ENCODE peak calls at places on chromosomes 12 and 14, in six cellular contexts. F, H, Y, T, D and U are unnamed samples.

GRCh38 chr14:51087024-51087423 is 7.9 kb downstream of the TRIM9 start:
- DNase-seq in F (peak; percentile 41), Y (no peak), H (no peak), T (peak; percentile 34), D (no peak), U (peak; percentile 29)

GRCh38 chr12:117472983-117473382 is 111.6 kb upstream of the NOS1 start:
- DNase-seq in Y (peak; percentile 9), F (peak; percentile 48), H (peak; percentile 16), T (peak; percentile 45), D (no peak), U (no peak)

GRCh38 chr12:58529114-58529665 is 391.1 kb downstream of the LRIG3 start:
- DNase-seq in H (peak; percentile 74), T (no peak), Y (no peak), F (no peak), D (no peak), U (no peak)

GRCh38 chr14:68882235-68882634 is 89.4 kb upstream of the ZFP36L1 start:
- DNase-seq in T (no peak), F (no peak), H (no peak), Y (no peak), D (no peak), U (no peak)

GRCh38 chr14:51609251-51609986 is 42.3 kb upstream of the FRMD6 start:
- DNase-seq in T (no peak), H (peak; percentile 21), F (no peak), D (no peak), Y (no peak), U (no peak)

GRCh38 chr12:31797230-31797872 is 68.5 kb upstream of the AMN1 start:
- DNase-seq in H (no peak), T (no peak), D (no peak), F (no peak), Y (no peak), U (no peak)

GRCh38 chr12:65943388-65944137 is 119.3 kb downstream of the HMGA2 start:
- DNase-seq in H (no peak), Y (no peak), T (no peak), D (no peak), F (no peak), U (no peak)

GRCh38 chr12:3178671-3179413 is 101.7 kb downstream of the TSPAN9 start:
- DNase-seq in F (no peak), Y (no peak), D (no peak), T (no peak), H (no peak), U (no peak)

GRCh38 chr12:121803861-121804416 is at the start of gene SETD1B:
- DNase-seq in Y (no peak), T (peak; percentile 33), H (peak; percentile 33), D (no peak), F (no peak), U (peak; percentile 91)

GRCh38 chr14:36524874-36525745 is 5.1 kb upstream of the NKX2-1 start:
- DNase-seq in F (peak; percentile 70), D (no peak), H (no peak), Y (peak; percentile 74), T (peak; percentile 49), U (peak; percentile 13)

GRCh38 chr14:49961270-49962222 is 68.7 kb downstream of the ARF6 start:
- DNase-seq in T (no peak), Y (no peak), H (no peak), F (no peak), D (no peak), U (no peak)

GRCh38 chr12:110600254-110600653 is 13.7 kb upstream of the TCTN1 start:
- DNase-seq in D (no peak), F (peak; percentile 56), T (no peak), H (peak; percentile 59), Y (peak; percentile 70), U (peak; percentile 87)

GRCh38 chr14:85590784-85591183 is 60.8 kb downstream of the FLRT2 start:
- DNase-seq in Y (peak; percentile 16), H (no peak), F (no peak), T (no peak), D (no peak), U (no peak)

GRCh38 chr12:56593909-56594621 is 36.1 kb downstream of the BAZ2A start:
- DNase-seq in Y (peak; percentile 35), D (no peak), T (peak; percentile 63), F (peak; percentile 78), H (peak; percentile 75), U (peak; percentile 80)

GRCh38 chr12:110281549-110282342 is 699 bp downstream of the ATP2A2 start:
- DNase-seq in F (peak; percentile 54), D (no peak), T (no peak), H (peak; percentile 62), Y (no peak), U (peak; percentile 87)

GRCh38 chr12:108568653-108569154 is 6.3 kb downstream of the ISCU start:
- DNase-seq in H (no peak), T (no peak), F (no peak), D (peak; percentile 99), Y (no peak), U (no peak)

GRCh38 chr12:47797432-47797831 is 22.3 kb downstream of the HDAC7 start:
- DNase-seq in H (no peak), D (no peak), F (no peak), Y (no peak), T (no peak), U (peak; percentile 57)

DNA sequence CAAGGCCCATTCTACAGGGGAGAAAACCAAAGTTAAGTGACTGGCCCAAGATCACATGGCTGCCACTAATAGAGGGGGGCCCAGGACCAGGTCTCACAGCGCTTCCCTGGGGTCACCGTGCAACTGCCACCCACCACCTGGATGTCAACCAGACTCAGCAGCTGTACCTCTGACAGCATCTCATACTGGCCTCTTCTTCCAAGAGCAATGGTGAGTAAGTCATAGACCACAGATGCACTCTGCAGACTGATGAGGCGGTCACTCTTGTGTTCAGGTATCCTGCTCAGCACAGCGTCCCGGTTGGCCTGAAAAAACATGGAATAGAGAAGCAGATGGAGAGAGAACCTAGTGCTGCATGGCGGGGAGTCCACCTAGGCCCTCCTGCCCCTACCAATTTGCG is 139.9 kb downstream of the TTC7B start:
- DNase-seq in Y (no peak), D (no peak), F (no peak), T (no peak), H (no peak), U (no peak)
- TF ChIP-seq MAX in Y (no peak), D (no peak), F (no peak), T (no peak), H (no peak), U (no peak)

GRCh38 chr14:97061198-97061597 is 264.0 kb downstream of the VRK1 start:
- DNase-seq in D (no peak), H (no peak), T (no peak), Y (no peak), F (no peak), U (no peak)
- TF ChIP-seq MYC in D (no peak), H (no peak), T (no peak), Y (no peak), F (no peak), U (no peak)

GRCh38 chr12:79549531-79550271 is 141.1 kb downstream of the PAWR start:
- DNase-seq in F (no peak), Y (peak; percentile 96), T (no peak), D (no peak), H (peak; percentile 76), U (no peak)
- TF ChIP-seq MAX in F (no peak), Y (peak; percentile 59), T (no peak), D (no peak), H (no peak), U (no peak)

DNA sequence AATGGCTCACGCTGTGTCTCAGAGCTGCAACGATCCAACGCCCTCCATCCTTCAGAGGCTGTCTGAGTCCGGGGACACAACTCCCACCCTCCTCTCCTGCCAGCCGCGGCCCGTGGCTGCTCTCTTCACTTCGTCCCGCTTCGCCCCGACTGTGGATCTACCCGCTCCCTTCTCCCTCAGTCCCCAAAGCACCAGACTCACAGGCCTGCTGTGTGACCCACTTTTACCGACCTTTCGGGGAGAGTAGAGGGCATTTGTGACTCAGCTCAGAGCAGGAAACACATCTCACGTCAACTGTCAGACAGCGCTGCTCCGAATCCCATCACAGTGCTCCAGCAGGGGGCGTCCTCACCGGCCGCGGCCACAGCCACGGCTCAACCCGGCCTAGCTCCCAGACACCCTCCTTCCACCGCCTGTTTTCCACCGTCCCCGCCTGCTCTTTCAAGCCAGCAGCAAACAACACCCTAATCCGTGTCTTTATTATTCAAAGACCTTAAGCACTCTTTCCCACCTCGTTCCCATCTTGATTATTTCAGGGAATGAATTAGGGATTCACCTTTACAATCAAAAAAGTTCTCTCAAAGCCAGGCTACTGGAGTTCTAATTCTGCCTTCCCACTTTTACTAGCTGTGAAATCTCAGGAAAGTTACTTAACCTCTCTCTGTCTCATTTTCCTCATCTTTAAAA is 5.0 kb upstream of the AQP2 start:
- DNase-seq in Y (peak; percentile 37), F (peak; percentile 93), T (peak; percentile 91), H (peak; percentile 89), D (peak; percentile 45), U (peak; percentile 93)
- TF ChIP-seq MYC in Y (no peak), F (no peak), T (peak; percentile 56), H (no peak), D (no peak), U (no peak)

GRCh38 chr12:97276621-97277020 is 186.0 kb upstream of the RMST start:
- DNase-seq in T (no peak), H (no peak), D (no peak), F (no peak), Y (no peak), U (no peak)

GRCh38 chr12:97272471-97272870 is 190.1 kb upstream of the RMST start:
- DNase-seq in T (no peak), H (no peak), F (no peak), D (no peak), Y (no peak), U (no peak)

GRCh38 chr12:97276198-97276580 is 186.4 kb upstream of the RMST start:
- DNase-seq in T (no peak), H (no peak), D (no peak), F (no peak), Y (no peak), U (no peak)

GRCh38 chr12:97277030-97277429 is 185.6 kb upstream of the RMST start:
- DNase-seq in H (no peak), D (no peak), F (no peak), Y (no peak), T (no peak), U (no peak)

DNA sequence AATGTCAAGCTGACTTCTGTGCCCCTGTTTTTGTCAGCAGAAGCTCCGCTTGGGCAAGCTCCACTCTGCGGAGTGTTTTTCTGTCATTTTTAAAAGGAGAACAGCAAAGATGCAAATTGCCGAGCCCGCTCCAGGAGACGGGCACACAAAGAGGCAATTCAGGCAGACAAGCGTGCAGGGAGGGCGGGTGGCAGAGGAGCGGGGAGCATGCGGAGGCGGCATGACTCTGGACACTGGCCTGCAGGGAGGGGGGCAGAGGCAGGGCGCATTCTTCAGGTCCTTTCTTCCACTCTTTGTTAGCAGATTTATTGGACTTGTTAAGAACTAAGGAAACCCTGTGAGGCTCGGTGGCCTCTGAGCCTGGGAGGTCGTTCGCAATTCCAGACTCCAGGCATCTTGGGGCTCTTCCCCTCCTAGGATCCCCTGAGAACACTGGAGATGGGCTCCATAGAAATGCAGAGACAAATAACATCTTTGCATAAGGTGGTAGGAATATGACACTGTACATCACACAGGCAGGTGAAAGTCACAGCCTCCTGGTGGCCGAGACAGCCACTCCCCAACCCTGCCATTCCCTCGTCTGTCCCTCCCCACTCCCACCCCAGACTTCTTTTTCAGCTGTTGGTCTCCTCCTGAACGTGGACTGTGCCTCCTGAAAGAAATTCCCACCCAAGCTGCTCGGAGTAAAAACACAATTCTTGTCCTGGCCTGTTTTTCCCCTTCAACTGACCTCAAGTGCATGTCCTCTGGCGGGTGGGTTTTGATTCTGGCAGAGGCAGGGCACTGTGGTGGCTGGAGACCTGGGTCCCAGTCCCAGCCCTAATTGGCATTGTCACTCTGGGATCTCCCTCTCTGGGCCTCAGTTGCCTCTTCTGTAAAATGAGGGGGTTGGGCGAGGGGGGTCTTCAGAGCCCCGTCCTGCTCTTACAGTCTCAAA is 187.1 kb upstream of the RMST start:
- DNase-seq in D (no peak), H (no peak), F (no peak), T (no peak), Y (no peak), U (no peak)
- TF ChIP-seq MAX in D (no peak), H (no peak), F (no peak), T (no peak), Y (no peak), U (no peak)